ENCODE peak calls at places on chromosome 21, in five cellular contexts. V, X, F, N and S are unnamed samples.

GRCh38 chr21:31873275-31873695 is 465 bp downstream of the HUNK start:
- DNase-seq in F (peak), V (no peak), N (peak), X (peak), S (no peak)

GRCh38 chr21:33931799-33932390 is 16.3 kb upstream of the ATP5PO start:
- DNase-seq in F (no peak), N (no peak), X (no peak), V (no peak), S (no peak)

GRCh38 chr21:15199940-15200339 is 135.1 kb upstream of the NRIP1 start:
- DNase-seq in F (no peak), V (no peak), N (no peak), X (no peak), S (no peak)

GRCh38 chr21:39660596-39660995 is 47.9 kb downstream of the B3GALT5 start:
- DNase-seq in F (no peak), N (peak), V (peak), X (peak), S (no peak)

GRCh38 chr21:39022901-39023693 is 160.2 kb downstream of the PSMG1 start:
- DNase-seq in F (no peak), N (peak), X (no peak), V (peak), S (peak)

GRCh38 chr21:17550671-17551308 is 37.9 kb downstream of the CXADR start:
- DNase-seq in N (no peak), V (no peak), X (no peak), F (no peak), S (no peak)

GRCh38 chr21:33403128-33403785 is at the start of gene IFNGR2:
- DNase-seq in F (peak), V (no peak), X (peak), N (peak), S (no peak)

GRCh38 chr21:29715089-29715488 is 224.7 kb downstream of the GRIK1 start:
- DNase-seq in X (no peak), N (no peak), V (no peak), F (no peak), S (no peak)

GRCh38 chr21:28793043-28793442 is 199.6 kb downstream of the LTN1 start:
- DNase-seq in F (no peak), X (peak), V (no peak), N (no peak), S (no peak)

GRCh38 chr21:33674226-33674625 is 31.9 kb downstream of the ITSN1 start:
- DNase-seq in F (no peak), N (no peak), V (no peak), X (no peak), S (no peak)

GRCh38 chr21:38266732-38267131 is 9.9 kb downstream of the KCNJ15 start:
- DNase-seq in N (no peak), F (no peak), V (no peak), X (no peak), S (no peak)

GRCh38 chr21:40845621-40846020 is 1.3 kb downstream of the DSCAM start:
- DNase-seq in X (no peak), V (no peak), F (no peak), N (no peak), S (no peak)
- H3K4me3 ChIP-seq in X (no peak), V (no peak), F (no peak), N (no peak), S (no peak)

GRCh38 chr21:41952568-41953248 is 1.1 kb downstream of the C2CD2 start:
- DNase-seq in X (peak), V (no peak), F (no peak), N (no peak), S (no peak)
- H3K27ac ChIP-seq in X (no peak), V (peak), F (no peak), N (peak), S (peak)

DNA sequence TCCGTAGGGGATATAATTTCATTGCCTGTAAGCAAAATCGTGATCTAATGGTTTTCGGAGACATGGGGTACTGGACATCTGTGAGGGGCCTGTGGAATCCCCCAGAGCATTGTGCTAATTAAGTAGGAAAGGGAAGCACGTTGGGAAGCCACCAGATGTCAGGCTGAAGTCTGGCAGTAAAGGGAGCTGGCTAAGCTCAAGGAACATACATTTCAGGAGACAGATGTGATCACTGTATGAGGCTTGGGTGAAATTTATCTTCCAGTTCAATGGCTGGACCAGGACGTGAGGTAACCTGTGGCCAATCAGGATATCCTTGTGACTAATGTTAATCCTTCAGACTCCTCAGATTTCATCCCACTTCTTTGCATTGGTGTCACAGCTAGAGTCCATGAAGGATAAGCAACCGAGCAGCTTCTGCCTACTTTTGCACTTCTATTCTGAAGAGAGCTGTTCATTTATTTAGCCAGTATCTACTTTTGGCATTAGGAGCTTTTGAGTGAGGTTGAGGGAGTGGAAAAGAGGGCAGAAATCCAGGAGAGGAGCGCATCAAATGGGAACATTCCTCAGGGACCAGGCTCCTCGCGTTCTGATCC is 110.2 kb upstream of the APP start:
- DNase-seq in F (no peak), X (peak), V (no peak), N (no peak), S (no peak)
- H3K4me3 ChIP-seq in F (no peak), X (no peak), V (no peak), N (no peak), S (no peak)

GRCh38 chr21:36641886-36642285 is 57.0 kb upstream of the SIM2 start:
- DNase-seq in V (no peak), X (no peak), N (no peak), F (no peak), S (no peak)
- H3K27ac ChIP-seq in V (no peak), X (no peak), N (no peak), F (no peak), S (no peak)

DNA sequence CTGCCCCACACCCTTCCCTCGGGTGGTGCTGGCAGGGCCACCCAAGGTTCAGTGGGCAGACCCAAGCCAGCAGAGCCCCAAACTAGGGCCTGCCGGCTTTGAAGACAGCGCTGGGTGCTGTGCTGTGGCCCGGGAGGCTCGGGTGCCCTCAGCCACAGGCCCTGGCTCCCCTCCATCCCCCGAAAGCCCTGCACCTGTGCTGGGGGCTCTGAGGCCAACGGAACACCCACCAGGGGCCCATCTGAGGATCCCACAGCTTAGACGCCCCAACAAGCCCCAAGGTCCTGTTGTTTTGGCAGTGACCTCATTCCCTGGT is 8.6 kb downstream of the ITGB2 start:
- DNase-seq in F (no peak), V (no peak), N (no peak), X (no peak), S (no peak)
- H3K4me3 ChIP-seq in F (no peak), V (no peak), N (no peak), X (no peak), S (no peak)